ENCODE peak calls at places on chromosomes 2 and 18, in eight cellular contexts. N is mesendoderm; F is body of pancreas; E is mammary epithelial cell; Y is H9; O is CD8-positive, alpha-beta memory T cell; K is naive thymus-derived CD4-positive, alpha-beta T cell; Q is esophagus squamous epithelium. H is an unnamed sample. For H3K4me1 and H3K27me3, the result is how much of the 10 kb centered on the place peaks cover.

GRCh38 chr2:181140414-181140813 is 160.0 kb downstream of the UBE2E3 start:
- DNase-seq in Y (no peak), Q (no peak), O (no peak), N (no peak), F (no peak), K (no peak), E (no peak), H (no peak)

GRCh38 chr18:57542801-57543427 is 43.6 kb downstream of the FECH start:
- DNase-seq in E (peak), F (no peak), N (peak), O (no peak), K (no peak), Y (no peak), Q (no peak), H (no peak)

GRCh38 chr2:39144411-39144810 is 23.6 kb upstream of the SOS1 start:
- DNase-seq in K (no peak), O (no peak), Q (no peak), N (no peak), E (peak), F (no peak), Y (no peak), H (no peak)

GRCh38 chr2:15975261-15975600 is 34.9 kb downstream of the MYCN start:
- DNase-seq in Y (no peak), N (no peak), O (no peak), K (no peak), Q (no peak), F (no peak), E (no peak), H (no peak)

GRCh38 chr2:38682008-38682575 is 16.2 kb downstream of the GALM start:
- DNase-seq in K (no peak), Q (no peak), N (no peak), Y (no peak), E (no peak), O (no peak), F (no peak), H (no peak)

GRCh38 chr2:47534179-47534919 is 131.4 kb downstream of the MSH2 start:
- DNase-seq in Q (no peak), N (peak), E (peak), O (no peak), K (no peak), F (no peak), Y (no peak), H (peak)

GRCh38 chr2:98894331-98895000 is 41.6 kb downstream of the CRACDL start:
- DNase-seq in F (no peak), O (no peak), N (no peak), E (no peak), Y (no peak), Q (no peak), K (no peak), H (no peak)

GRCh38 chr2:65430515-65431416 is 1.6 kb downstream of the SPRED2 start:
- DNase-seq in Y (peak), N (peak), F (peak), E (peak), O (peak), Q (no peak), K (peak), H (no peak)

GRCh38 chr2:84938194-84938879 is 32.6 kb upstream of the KCMF1 start:
- DNase-seq in Q (no peak), K (peak), E (peak), O (no peak), F (no peak), N (no peak), Y (no peak), H (no peak)

GRCh38 chr2:230774348-230774951 is 61.8 kb downstream of the CAB39 start:
- DNase-seq in Q (no peak), Y (no peak), F (no peak), E (peak), O (no peak), K (no peak), N (no peak), H (no peak)

DNA sequence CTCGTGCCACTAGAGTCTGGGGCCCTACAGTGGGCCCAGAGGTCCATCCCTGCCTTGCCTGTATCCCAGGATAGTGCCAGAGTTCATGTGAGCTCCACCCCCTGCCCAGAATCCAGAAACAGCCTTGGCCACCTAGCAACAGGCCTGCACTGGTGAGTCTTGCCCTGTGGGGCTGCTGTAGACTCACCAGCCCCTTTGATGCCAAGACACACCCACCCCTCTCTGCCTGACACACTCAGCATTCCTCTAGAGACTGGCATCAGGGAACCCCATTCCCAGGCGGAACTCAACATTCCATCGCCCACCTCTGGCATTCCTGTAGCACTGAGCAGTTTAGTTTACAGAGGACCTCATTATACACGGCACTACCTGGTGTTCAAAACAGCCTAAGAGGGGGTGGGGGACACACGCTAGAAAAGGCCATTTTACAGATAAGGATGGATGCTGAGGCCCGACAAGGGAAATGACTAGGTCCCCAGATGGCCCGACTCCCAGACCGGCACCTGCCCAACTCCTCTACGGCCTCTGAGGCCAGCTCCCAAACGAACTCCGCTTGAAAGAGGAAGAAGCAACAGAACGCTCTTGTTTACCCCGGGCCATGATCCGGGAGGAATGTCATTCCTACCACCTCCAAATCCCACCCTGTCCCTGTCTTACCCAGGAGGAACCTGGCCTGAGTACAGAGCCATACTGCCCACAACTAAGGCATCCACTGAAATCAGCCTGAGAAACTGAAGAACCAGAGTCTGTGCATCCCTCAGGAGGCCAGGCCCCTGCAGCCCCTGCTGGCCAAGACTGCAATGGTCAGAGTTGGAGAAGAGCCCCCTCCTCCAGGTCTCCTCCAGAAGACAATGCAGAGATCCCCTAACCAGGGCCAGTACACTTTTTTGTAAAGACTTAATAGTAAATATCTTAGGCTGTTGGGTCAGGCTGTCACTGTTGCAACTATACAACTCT is 180.2 kb downstream of the TNS1 start:
- DNase-seq in Q (no peak), O (no peak), N (no peak), Y (peak), F (no peak), K (no peak), E (peak), H (no peak)
- H3K4me1 ChIP-seq in Q (under half), O (under half), N (under half), Y (under half), F (under half), K (under half), E (under half), H (under half)

DNA sequence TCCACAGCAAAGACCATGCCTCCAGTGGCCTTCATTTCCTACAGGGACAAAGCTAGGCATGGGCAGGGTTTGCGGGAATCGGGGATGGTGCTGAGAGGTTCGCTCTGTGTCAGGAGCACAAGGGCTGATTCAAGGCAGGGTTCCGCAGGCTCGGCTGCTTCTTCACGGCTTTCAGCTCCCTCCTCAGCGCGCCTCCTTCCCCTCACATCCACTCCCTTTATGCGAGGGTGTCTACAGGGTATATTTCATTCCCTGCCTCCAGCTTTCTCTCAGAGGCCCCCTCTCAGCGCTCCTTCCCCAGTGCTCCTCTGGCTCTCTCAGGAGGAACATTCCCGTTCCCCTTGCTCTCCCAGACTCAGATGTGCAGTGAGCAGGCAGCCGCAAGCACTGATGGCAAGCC is 78.7 kb upstream of the ASB18 start:
- DNase-seq in Q (no peak), Y (peak), F (no peak), O (no peak), N (no peak), K (no peak), E (no peak), H (no peak)
- H3K27me3 ChIP-seq in Q (under half), Y (under half), F (under half), O (under half), N (under half), K (under half), E (under half), H (under half)

DNA sequence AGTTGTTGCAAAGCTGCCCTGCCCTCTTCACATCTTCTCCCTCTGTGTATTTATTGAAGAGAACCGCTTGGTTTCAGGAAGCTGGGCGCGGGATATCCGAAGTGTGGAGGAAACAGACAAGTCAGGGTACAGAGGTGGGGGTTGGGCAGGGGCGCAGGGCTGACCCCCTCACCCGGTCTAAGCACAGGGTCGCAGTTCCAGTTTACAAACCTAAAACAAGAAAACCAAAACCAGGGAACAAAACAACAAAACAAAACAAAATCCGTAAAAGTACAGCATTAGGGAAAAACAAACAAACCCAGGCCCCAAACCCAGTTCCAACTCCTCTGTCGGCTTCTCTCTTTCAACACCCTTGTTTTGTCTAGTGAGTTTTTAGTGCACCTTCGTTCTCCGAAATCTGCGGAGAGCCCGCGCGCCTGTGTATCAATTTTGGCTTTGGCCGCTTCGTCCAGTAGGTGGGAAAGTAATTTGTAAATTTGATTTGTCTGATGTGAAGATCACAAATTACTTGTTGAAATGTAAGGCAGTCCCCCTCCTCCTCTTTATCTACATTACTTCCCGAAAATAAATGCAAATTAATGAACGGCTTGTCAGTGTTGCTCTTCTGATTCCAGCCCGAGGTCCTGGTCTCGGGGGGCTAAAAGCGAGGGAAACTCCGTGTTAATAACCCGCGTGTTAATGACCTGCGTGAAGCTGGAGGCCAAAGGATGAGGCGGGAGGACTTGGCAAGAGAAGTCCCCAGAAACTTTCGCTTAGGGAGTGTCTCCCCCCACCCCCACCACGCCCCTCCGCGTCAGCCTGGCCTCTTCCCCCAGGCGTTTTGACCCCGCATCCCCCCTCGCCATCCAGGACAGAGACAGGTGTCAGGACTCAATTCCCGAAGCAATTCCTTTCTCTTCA is 6.9 kb downstream of the OTX1 start:
- DNase-seq in N (peak), Q (no peak), K (no peak), Y (no peak), E (no peak), O (no peak), F (no peak), H (no peak)
- H3K4me1 ChIP-seq in N (under half), Q (under half), K (under half), Y (under half), E (under half), O (under half), F (under half), H (under half)

GRCh38 chr2:44997948-44998347 is 11.3 kb downstream of the SIX2 start:
- DNase-seq in O (no peak), Y (no peak), N (peak), F (no peak), K (no peak), E (no peak), Q (no peak), H (no peak)
- H3K27me3 ChIP-seq in O (under half), Y (under half), N (under half), F (under half), K (under half), E (under half), Q (under half), H (under half)

GRCh38 chr18:48928787-48929186 is 22.0 kb downstream of the SMAD7 start:
- DNase-seq in Y (no peak), E (peak), N (peak), F (peak), K (peak), O (peak), Q (peak), H (no peak)

GRCh38 chr18:48924621-48925601 is 25.9 kb downstream of the SMAD7 start:
- DNase-seq in F (no peak), Q (no peak), N (peak), K (no peak), E (no peak), O (no peak), Y (no peak), H (no peak)

GRCh38 chr18:48927286-48928080 is 23.3 kb downstream of the SMAD7 start:
- DNase-seq in N (peak), F (no peak), Y (no peak), Q (no peak), E (no peak), K (no peak), O (no peak), H (no peak)

GRCh38 chr18:48923746-48924580 is 26.8 kb downstream of the SMAD7 start:
- DNase-seq in F (no peak), Y (no peak), N (peak), E (peak), O (no peak), K (no peak), Q (no peak), H (no peak)

DNA sequence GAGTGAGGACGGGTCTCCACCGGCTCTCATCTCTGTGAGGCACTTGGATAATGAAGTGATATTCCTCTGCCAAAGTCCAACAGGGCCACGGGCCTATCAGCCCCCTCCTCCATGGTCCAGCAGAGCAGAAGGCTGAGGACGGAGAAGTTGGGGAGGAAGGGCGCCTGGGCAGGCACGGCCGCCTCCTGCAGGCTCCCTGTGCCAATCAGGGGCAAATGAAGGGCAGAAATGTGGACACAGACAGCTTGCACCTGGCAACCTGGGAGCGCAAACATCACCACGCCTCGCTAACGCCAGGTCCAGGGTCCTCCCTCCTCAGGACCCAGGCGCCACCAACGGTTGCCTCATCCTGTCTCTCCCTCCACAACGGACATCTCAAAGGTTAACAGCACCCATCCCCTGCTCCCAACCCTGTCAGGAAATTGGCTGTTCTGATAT is 24.3 kb downstream of the SMAD7 start:
- DNase-seq in N (no peak), K (no peak), E (no peak), O (no peak), F (no peak), Y (no peak), Q (no peak), H (no peak)
- H3K4me1 ChIP-seq in N (under half), K (half or more), E (half or more), O (half or more), F (half or more), Y (under half), Q (half or more), H (half or more)

GRCh38 chr18:8412117-8412516 is 197.1 kb upstream of the RAB12 start:
- DNase-seq in K (no peak), N (no peak), Y (no peak), F (no peak), O (no peak), Q (no peak), E (no peak), H (no peak)
- H3K27me3 ChIP-seq in K (under half), N (under half), Y (under half), F (under half), O (under half), Q (under half), E (under half), H (under half)

GRCh38 chr18:77108001-77108692 is 24.4 kb downstream of the MBP start:
- DNase-seq in O (no peak), Q (no peak), N (no peak), K (no peak), F (no peak), E (no peak), Y (no peak), H (no peak)
- H3K4me1 ChIP-seq in O (half or more), Q (under half), N (under half), K (half or more), F (under half), E (under half), Y (under half), H (under half)